ENCODE peak calls at places on chromosomes 3 and 15, in five cellular contexts. N, A, V, X and I are unnamed samples.
A peak's percentile ranks its signal among the peaks of the same experiment; 100 is the strongest.

GRCh38 chr15:34799149-34799824 is 3.9 kb upstream of the ACTC1 start:
- DNase-seq in N (no peak), A (no peak), V (no peak), X (no peak), I (no peak)

GRCh38 chr3:48820626-48821324 is 26.9 kb downstream of the PRKAR2A start:
- DNase-seq in N (no peak), A (no peak), V (no peak), X (peak; percentile 22), I (no peak)

GRCh38 chr3:65751123-65751700 is 287.5 kb downstream of the MAGI1 start:
- DNase-seq in N (peak; percentile 80), A (peak; percentile 71), V (no peak), X (peak; percentile 26), I (no peak)

GRCh38 chr3:64651791-64652241 is 36.0 kb downstream of the ADAMTS9 start:
- DNase-seq in N (no peak), A (no peak), V (no peak), X (no peak), I (no peak)

GRCh38 chr3:189530822-189531221 is 100.4 kb upstream of the TP63 start:
- DNase-seq in N (no peak), A (no peak), V (no peak), X (no peak), I (no peak)

GRCh38 chr15:67064607-67065530 is 533 bp upstream of the SMAD3 start:
- DNase-seq in N (peak; percentile 55), A (no peak), V (no peak), X (no peak), I (peak; percentile 39)

GRCh38 chr15:89780601-89781000 is 4.5 kb downstream of the MESP2 start:
- DNase-seq in N (no peak), A (no peak), V (no peak), X (no peak), I (no peak)

GRCh38 chr3:68943753-68944500 is 11.6 kb upstream of the TAFA4 start:
- DNase-seq in N (no peak), A (no peak), V (no peak), X (no peak), I (no peak)